ENCODE peak calls at places on chromosome 6, in seven cellular contexts. Q is HCT116, Z is H1, V is K562, J is SK-N-SH, W is GM12878, P is HepG2. A is an unnamed sample.

GRCh38 chr6:74671558-74672025 is 534.3 kb downstream of the COL12A1 start:
- DNase-seq in Q (no peak), Z (no peak), V (no peak), J (no peak), W (no peak), P (no peak), A (no peak)

GRCh38 chr6:18415671-18416340 is 28.7 kb downstream of the RNF144B start:
- DNase-seq in Q (no peak), Z (no peak), V (no peak), J (no peak), W (no peak), P (no peak), A (no peak)

GRCh38 chr6:63773200-63773599 is 137.6 kb downstream of the PHF3 start:
- DNase-seq in Q (no peak), Z (no peak), V (no peak), J (no peak), W (no peak), P (no peak), A (no peak)

GRCh38 chr6:157034433-157035230 is 257.5 kb downstream of the ARID1B start:
- DNase-seq in Q (peak; percentile 36), Z (no peak), V (peak; percentile 49), J (peak; percentile 55), W (no peak), P (peak; percentile 54), A (no peak)

GRCh38 chr6:105593056-105593455 is 190.2 kb upstream of the PREP start:
- DNase-seq in Q (no peak), Z (no peak), V (no peak), J (no peak), W (no peak), P (no peak), A (no peak)

GRCh38 chr6:159174263-159174974 is 5.2 kb downstream of the FNDC1 start:
- DNase-seq in Q (peak; percentile 44), Z (no peak), V (peak; percentile 74), J (peak; percentile 82), W (peak; percentile 2), P (peak; percentile 46), A (peak; percentile 35)

GRCh38 chr6:105568121-105568520 is 165.2 kb upstream of the PREP start:
- DNase-seq in Q (no peak), Z (no peak), V (no peak), J (no peak), W (no peak), P (no peak), A (no peak)

GRCh38 chr6:96716221-96716620 is 121.1 kb downstream of the GPR63 start:
- DNase-seq in Q (no peak), Z (no peak), V (no peak), J (peak; percentile 2), W (no peak), P (no peak), A (peak; percentile 13)

GRCh38 chr6:130632897-130633296 is 194.3 kb upstream of the SMLR1 start:
- DNase-seq in Q (no peak), Z (peak; percentile 9), V (no peak), J (no peak), W (no peak), P (no peak), A (peak; percentile 36)

GRCh38 chr6:113756290-113756665 is 100.9 kb upstream of the MARCKS start:
- DNase-seq in Q (no peak), Z (no peak), V (no peak), J (no peak), W (no peak), P (no peak), A (no peak)

GRCh38 chr6:107108201-107108890 is 7.0 kb downstream of the BEND3 start:
- DNase-seq in Q (no peak), Z (no peak), V (no peak), J (no peak), W (no peak), P (no peak), A (no peak)

GRCh38 chr6:30091577-30092381 is 16.2 kb upstream of the RNF39 start:
- DNase-seq in Q (peak; percentile 85), Z (no peak), V (no peak), J (no peak), W (no peak), P (peak; percentile 30), A (no peak)

GRCh38 chr6:16045238-16045637 is 83.6 kb upstream of the MYLIP start:
- DNase-seq in Q (no peak), Z (no peak), V (no peak), J (no peak), W (no peak), P (no peak), A (no peak)

GRCh38 chr6:162871966-162872365 is 144.2 kb downstream of the PACRG start:
- DNase-seq in Q (no peak), Z (no peak), V (no peak), J (no peak), W (no peak), P (no peak), A (no peak)

GRCh38 chr6:31128093-31128676 is 7.9 kb upstream of the CDSN start:
- DNase-seq in Q (no peak), Z (no peak), V (peak; percentile 85), J (peak; percentile 60), W (peak; percentile 13), P (peak; percentile 48), A (no peak)

GRCh38 chr6:18410412-18410811 is 23.3 kb downstream of the RNF144B start:
- DNase-seq in Q (no peak), Z (no peak), V (no peak), J (no peak), W (no peak), P (no peak), A (no peak)

GRCh38 chr6:5809471-5809870 is 197.3 kb downstream of the NRN1 start:
- DNase-seq in Q (no peak), Z (no peak), V (no peak), J (no peak), W (no peak), P (no peak), A (no peak)

DNA sequence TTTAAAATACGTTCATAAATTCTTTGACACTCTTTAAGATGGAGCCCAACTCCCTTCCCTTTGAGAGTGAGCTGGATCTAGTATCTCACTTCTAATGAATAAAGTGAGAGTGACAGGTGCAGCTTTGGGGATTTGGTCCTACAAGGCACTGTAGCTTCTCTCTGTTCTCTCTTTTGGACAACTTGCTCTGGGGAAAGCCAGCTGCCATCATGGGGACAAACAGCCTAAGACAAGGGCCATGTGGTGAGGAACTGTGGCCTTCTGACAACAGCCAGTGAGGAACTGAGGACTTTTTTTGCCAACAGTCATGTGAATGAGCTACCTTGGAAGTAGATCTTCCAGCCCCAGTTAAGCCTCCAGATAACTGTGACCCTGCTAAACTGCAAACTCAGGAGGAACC is 272.8 kb upstream of the AGPAT4 start:
- DNase-seq in Q (no peak), Z (no peak), V (no peak), J (no peak), W (no peak), P (no peak), A (no peak)
- H3K9me3 ChIP-seq in Q (no peaks in the 10 kb centered on the region), Z (no peaks in the 10 kb centered on the region), V (no peaks in the 10 kb centered on the region), J (no peaks in the 10 kb centered on the region), W (no peaks in the 10 kb centered on the region), P (no peaks in the 10 kb centered on the region), A (no peaks in the 10 kb centered on the region)

GRCh38 chr6:108222064-108222463 is 38.8 kb downstream of the SNX3 start:
- DNase-seq in Q (no peak), Z (no peak), V (no peak), J (no peak), W (no peak), P (no peak), A (no peak)

GRCh38 chr6:108227290-108227689 is 33.5 kb downstream of the SNX3 start:
- DNase-seq in Q (no peak), Z (no peak), V (no peak), J (no peak), W (no peak), P (no peak), A (no peak)

GRCh38 chr6:108222504-108222903 is 38.3 kb downstream of the SNX3 start:
- DNase-seq in Q (no peak), Z (no peak), V (no peak), J (no peak), W (no peak), P (no peak), A (no peak)
- TF ChIP-seq YY1 in Q (no peak), Z (no peak), V (no peak), J (no peak), W (no peak), P (no peak), A (no peak)

GRCh38 chr6:168256940-168257339 is 62.6 kb downstream of the DACT2 start:
- DNase-seq in Q (no peak), Z (no peak), V (no peak), J (no peak), W (no peak), P (no peak), A (no peak)

GRCh38 chr6:168260385-168260987 is 59.1 kb downstream of the DACT2 start:
- DNase-seq in Q (no peak), Z (no peak), V (no peak), J (no peak), W (no peak), P (no peak), A (no peak)

GRCh38 chr6:168261234-168261633 is 58.3 kb downstream of the DACT2 start:
- DNase-seq in Q (no peak), Z (no peak), V (no peak), J (no peak), W (no peak), P (no peak), A (no peak)

GRCh38 chr6:168255283-168255881 is 64.2 kb downstream of the DACT2 start:
- DNase-seq in Q (no peak), Z (no peak), V (no peak), J (no peak), W (no peak), P (no peak), A (no peak)

DNA sequence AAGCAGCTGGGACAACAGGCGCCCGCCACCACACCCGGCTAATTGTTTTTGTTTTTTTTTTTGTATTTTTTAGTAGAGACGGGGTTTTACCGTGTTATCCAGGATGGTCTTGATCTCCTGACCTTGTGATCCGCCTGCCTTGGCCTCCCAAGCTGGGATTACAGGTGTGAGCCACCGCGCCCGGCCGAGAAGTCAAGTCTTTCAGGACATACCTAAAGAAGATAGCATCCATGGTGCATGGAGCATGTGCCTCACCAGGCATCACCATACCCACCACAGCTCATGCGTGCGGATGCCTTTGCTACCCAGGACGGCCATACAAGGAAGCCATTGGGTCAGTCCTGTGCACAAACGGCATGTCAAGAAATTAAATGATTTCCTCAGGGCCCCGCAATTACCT is 60.8 kb downstream of the DACT2 start:
- DNase-seq in Q (no peak), Z (no peak), V (no peak), J (no peak), W (no peak), P (no peak), A (no peak)
- H3K9me3 ChIP-seq in Q (no peaks in the 10 kb centered on the region), Z (peaks cover 6% of the 10 kb centered on the region), V (no peaks in the 10 kb centered on the region), J (no peaks in the 10 kb centered on the region), W (no peaks in the 10 kb centered on the region), P (peaks cover 14% of the 10 kb centered on the region), A (no peaks in the 10 kb centered on the region)

DNA sequence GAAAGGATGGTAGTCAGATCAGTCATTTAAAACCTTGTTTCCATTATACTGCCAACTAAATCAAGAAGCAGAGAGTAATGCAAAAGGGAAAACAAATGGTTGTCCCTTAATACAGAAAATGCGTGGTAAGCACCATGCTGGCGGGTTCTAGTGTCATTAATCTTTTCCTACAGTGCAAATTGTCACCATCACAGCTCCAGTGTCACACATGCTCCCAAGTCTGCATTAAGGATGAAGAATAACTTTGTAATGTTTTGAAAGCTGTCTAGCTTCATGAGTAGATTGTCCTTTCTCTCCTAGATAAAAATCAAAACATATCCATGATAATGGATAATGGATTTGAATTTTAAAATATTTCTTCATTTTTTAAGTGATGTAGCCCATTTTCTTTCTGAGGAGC is 735.6 kb downstream of the EPHA7 start:
- DNase-seq in Q (no peak), Z (no peak), V (no peak), J (no peak), W (no peak), P (no peak), A (no peak)
- TF ChIP-seq YY1 in Q (no peak), Z (no peak), V (no peak), J (no peak), W (no peak), P (no peak), A (no peak)